ENCODE peak calls at places on chromosome 6, in four cellular contexts. F is breast epithelium, R is IMR-90, S is HCT116. W is an unnamed sample. For H3K4me1, the result is how much of the 10 kb centered on the place peaks cover.

GRCh38 chr6:124964084-124964763 is 2.0 kb downstream of the RNF217 start:
- DNase-seq in F (no peak), R (peak), S (no peak), W (no peak)

GRCh38 chr6:111870751-111871064 is 2.5 kb downstream of the FYN start:
- DNase-seq in F (no peak), R (no peak), S (no peak), W (no peak)

GRCh38 chr6:111981441-111981840 is 72.5 kb upstream of the CCN6 start:
- DNase-seq in F (no peak), R (no peak), S (no peak), W (no peak)

GRCh38 chr6:121847806-121848522 is 412.5 kb downstream of the GJA1 start:
- DNase-seq in F (no peak), R (no peak), S (no peak), W (no peak)

GRCh38 chr6:131164506-131164905 is 29.2 kb downstream of the AKAP7 start:
- DNase-seq in F (no peak), R (peak), S (no peak), W (no peak)

GRCh38 chr6:54722328-54722727 is 124.2 kb upstream of the FAM83B start:
- DNase-seq in F (no peak), R (peak), S (no peak), W (no peak)

GRCh38 chr6:69007781-69008180 is 372.7 kb downstream of the ADGRB3 start:
- DNase-seq in F (no peak), R (no peak), S (no peak), W (no peak)

GRCh38 chr6:78010130-78010529 is 357.3 kb downstream of the MEI4 start:
- DNase-seq in F (no peak), R (no peak), S (no peak), W (no peak)

GRCh38 chr6:135062735-135063134 is 8.1 kb upstream of the HBS1L start:
- DNase-seq in F (no peak), R (no peak), S (no peak), W (no peak)

GRCh38 chr6:21101694-21102093 is 491.9 kb upstream of the SOX4 start:
- DNase-seq in F (no peak), R (no peak), S (no peak), W (no peak)

GRCh38 chr6:129203190-129203900 is 320.4 kb downstream of the LAMA2 start:
- DNase-seq in F (no peak), R (no peak), S (no peak), W (no peak)

GRCh38 chr6:116884530-116884929 is 7.5 kb downstream of the RFX6 start:
- DNase-seq in F (no peak), R (no peak), S (no peak), W (no peak)

GRCh38 chr6:25050356-25050755 is 114.6 kb upstream of the RIPOR2 start:
- DNase-seq in F (no peak), R (peak), S (no peak), W (no peak)

GRCh38 chr6:94862116-94862515 is 715.2 kb upstream of the MANEA start:
- DNase-seq in F (no peak), R (no peak), S (no peak), W (no peak)

GRCh38 chr6:54085526-54085925 is 25.7 kb upstream of the MLIP start:
- DNase-seq in F (no peak), R (peak), S (no peak), W (no peak)

GRCh38 chr6:34478796-34479195 is 12.9 kb downstream of the PACSIN1 start:
- DNase-seq in F (no peak), R (no peak), S (no peak), W (no peak)

GRCh38 chr6:41367700-41368099 is 32.3 kb downstream of the NCR2 start:
- DNase-seq in F (no peak), R (peak), S (peak), W (no peak)

GRCh38 chr6:11317885-11318771 is 85.7 kb upstream of the NEDD9 start:
- DNase-seq in F (peak), R (peak), S (peak), W (no peak)

GRCh38 chr6:6699741-6700367 is 111.3 kb downstream of the LY86 start:
- DNase-seq in F (peak), R (peak), S (peak), W (peak)

GRCh38 chr6:43668151-43669028 is 19.2 kb downstream of the MRPS18A start:
- DNase-seq in F (peak), R (peak), S (peak), W (peak)

GRCh38 chr6:42313941-42314570 is 96.4 kb upstream of the MRPS10 start:
- DNase-seq in F (no peak), R (peak), S (no peak), W (no peak)

GRCh38 chr6:24255676-24256075 is 102.2 kb downstream of the DCDC2 start:
- DNase-seq in F (no peak), R (no peak), S (no peak), W (no peak)

GRCh38 chr6:130840050-130840449 is 12.8 kb downstream of the SMLR1 start:
- DNase-seq in F (no peak), R (no peak), S (no peak), W (no peak)

GRCh38 chr6:160388922-160389321 is 40.7 kb downstream of the SLC22A3 start:
- DNase-seq in F (no peak), R (no peak), S (no peak), W (no peak)

GRCh38 chr6:149373511-149373910 is 26.6 kb upstream of the SUMO4 start:
- DNase-seq in F (no peak), R (no peak), S (no peak), W (no peak)

GRCh38 chr6:19866900-19867627 is 29.9 kb downstream of the ID4 start:
- DNase-seq in F (no peak), R (peak), S (peak), W (no peak)

GRCh38 chr6:68778356-68779020 is 143.4 kb downstream of the ADGRB3 start:
- DNase-seq in F (no peak), R (peak), S (no peak), W (no peak)

GRCh38 chr6:108644252-108644651 is 83.5 kb downstream of the FOXO3 start:
- DNase-seq in F (no peak), R (no peak), S (no peak), W (no peak)

GRCh38 chr6:101391772-101392560 is 1.5 kb upstream of the GRIK2 start:
- DNase-seq in F (no peak), R (no peak), S (no peak), W (no peak)

GRCh38 chr6:26216886-26217713 is 129.9 kb downstream of the HFE start:
- DNase-seq in F (peak), R (peak), S (no peak), W (peak)

GRCh38 chr6:150409576-150410066 is 40.8 kb downstream of the IYD start:
- DNase-seq in F (no peak), R (no peak), S (no peak), W (peak)

GRCh38 chr6:65091561-65091960 is 615.5 kb downstream of the EYS start:
- DNase-seq in F (no peak), R (no peak), S (no peak), W (no peak)

GRCh38 chr6:21587925-21588811 is 5.4 kb upstream of the SOX4 start:
- DNase-seq in F (peak), R (peak), S (peak), W (peak)

DNA sequence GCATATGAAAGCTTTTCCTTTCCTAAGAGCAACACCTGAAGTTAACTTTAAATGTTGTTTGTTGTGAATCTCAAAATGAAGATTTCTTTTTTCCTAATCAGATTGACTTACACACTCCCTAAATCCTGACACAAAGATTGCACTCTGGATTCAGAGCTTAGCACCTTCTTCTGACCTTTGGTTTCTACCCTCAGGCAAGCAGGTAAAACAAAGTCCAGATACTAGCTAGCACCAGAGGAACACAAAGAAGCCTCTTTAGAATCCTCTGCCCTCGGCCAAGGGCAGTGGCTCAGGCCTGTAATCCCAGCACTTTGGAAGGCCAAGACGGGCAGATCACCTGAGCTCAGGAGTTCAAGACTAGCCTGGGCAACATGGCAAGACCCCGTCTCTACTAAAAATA is 14.5 kb downstream of the SERAC1 start:
- DNase-seq in F (no peak), R (no peak), S (no peak), W (no peak)
- H3K4me1 ChIP-seq in F (under half), R (under half), S (under half), W (under half)

GRCh38 chr6:170294813-170295518 is 4.1 kb upstream of the DLL1 start:
- DNase-seq in F (no peak), R (no peak), S (no peak), W (no peak)
- H3K4me1 ChIP-seq in F (under half), R (under half), S (under half), W (under half)

GRCh38 chr6:31728767-31729514 is at the start of gene DDAH2:
- DNase-seq in F (no peak), R (no peak), S (no peak), W (no peak)

GRCh38 chr6:31729515-31729978 is 448 bp upstream of the DDAH2 start:
- DNase-seq in F (peak), R (peak), S (peak), W (peak)

GRCh38 chr6:31732029-31732428 is 2.9 kb upstream of the DDAH2 start:
- DNase-seq in F (no peak), R (no peak), S (no peak), W (no peak)

GRCh38 chr6:31730631-31731086 is 1.6 kb upstream of the DDAH2 start:
- DNase-seq in F (no peak), R (no peak), S (no peak), W (no peak)

GRCh38 chr6:31729979-31730630 is 1.0 kb upstream of the DDAH2 start:
- DNase-seq in F (peak), R (peak), S (peak), W (peak)
- H3K4me1 ChIP-seq in F (under half), R (under half), S (under half), W (under half)

GRCh38 chr6:16851044-16851540 is 89.8 kb upstream of the ATXN1 start:
- DNase-seq in F (no peak), R (no peak), S (no peak), W (no peak)
- H3K4me1 ChIP-seq in F (under half), R (under half), S (under half), W (under half)

GRCh38 chr6:37110455-37111155 is 59.3 kb upstream of the PIM1 start:
- DNase-seq in F (no peak), R (no peak), S (no peak), W (no peak)
- H3K4me1 ChIP-seq in F (under half), R (under half), S (under half), W (under half)

DNA sequence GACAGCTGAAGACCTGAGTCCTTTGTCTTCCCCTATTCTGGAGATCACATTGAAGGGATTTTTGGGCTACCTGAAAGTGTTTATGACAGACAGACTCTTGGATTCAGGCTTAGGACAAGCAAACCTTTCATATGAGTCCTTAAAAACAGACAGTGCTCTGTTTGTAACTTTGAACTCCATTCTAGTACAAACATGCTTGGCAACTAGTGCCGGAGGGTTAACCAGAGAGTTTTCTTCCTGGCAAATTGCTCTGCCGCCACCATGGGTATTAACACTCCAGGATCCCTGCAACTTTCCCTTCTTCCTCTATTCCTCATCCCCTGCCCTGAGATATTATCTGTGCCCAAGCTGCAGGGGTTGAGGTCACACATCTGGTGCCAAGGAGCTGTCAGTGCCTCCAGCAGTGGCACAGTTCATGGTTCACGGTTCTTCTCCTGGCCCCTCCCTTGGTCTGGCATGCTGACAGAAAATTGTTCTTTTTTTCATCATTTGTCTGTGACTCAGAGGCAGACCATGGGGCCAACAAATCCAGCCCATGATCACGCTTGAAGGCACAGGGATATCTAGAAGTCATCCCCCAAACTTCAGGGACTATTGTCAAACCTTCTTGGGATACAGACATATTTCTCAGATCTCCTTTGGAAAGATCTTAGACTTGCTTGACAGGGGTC is 77.6 kb downstream of the ATXN1 start:
- DNase-seq in F (peak), R (peak), S (peak), W (no peak)
- H3K4me1 ChIP-seq in F (under half), R (under half), S (half or more), W (under half)

DNA sequence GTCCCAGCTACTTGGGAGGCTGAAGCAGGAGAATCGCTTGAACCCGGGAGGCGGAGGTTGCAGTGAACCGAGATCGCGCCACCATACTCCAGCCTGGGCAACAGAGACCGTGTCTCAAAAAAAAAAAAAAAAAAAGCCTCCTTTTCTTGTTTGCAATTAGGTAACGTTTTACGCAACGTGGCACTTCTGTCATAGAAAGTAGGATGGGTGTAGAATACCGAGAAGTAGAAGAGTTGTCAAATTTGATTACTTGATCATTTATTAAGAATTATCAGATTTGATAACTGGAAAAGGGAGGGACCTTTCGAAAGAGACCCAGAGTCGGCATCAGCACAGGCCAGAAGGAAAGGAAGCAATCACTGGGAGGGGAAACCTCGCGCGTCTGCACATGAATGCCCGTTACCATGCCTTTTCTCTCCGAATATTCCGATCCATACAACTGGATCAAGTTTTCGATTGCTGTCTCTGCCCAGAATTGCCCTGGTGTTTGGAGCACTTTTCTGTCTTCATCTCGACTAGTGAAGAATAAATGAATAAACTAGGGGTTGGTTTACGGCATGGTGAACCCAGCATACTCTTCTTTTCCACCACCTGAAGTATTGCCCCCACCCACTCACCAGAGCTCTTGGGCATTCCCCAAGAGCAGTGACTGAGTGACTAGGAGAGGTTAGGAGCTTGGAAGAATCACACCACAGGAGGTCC is 4.5 kb upstream of the TFAP2D start:
- DNase-seq in F (no peak), R (no peak), S (no peak), W (no peak)
- H3K4me1 ChIP-seq in F (under half), R (under half), S (under half), W (under half)

DNA sequence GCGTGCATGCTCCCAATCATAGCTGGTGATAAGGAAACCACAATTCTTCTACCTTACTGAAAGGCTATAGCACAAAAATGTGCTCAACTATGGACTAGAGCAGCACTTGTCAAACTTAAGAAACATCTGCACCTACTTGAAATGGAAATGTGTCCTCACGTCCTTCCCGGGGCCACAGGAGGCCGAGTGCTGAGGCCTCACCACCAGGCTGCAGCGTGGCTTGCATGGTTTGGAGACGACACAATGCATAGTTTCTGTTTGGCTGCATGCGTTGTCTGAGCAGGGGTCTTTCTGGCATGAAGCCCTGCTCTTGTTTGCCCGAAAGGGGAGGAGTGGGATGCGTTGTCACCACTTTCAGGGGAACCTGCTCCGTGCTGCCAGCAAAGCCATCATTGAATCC is 228.8 kb downstream of the TTLL2 start:
- DNase-seq in F (no peak), R (no peak), S (no peak), W (no peak)
- H3K4me1 ChIP-seq in F (under half), R (under half), S (under half), W (under half)

GRCh38 chr6:4314201-4314707 is 178.9 kb upstream of the ECI2 start:
- DNase-seq in F (no peak), R (no peak), S (no peak), W (no peak)

GRCh38 chr6:4319992-4320683 is 184.8 kb upstream of the ECI2 start:
- DNase-seq in F (no peak), R (peak), S (no peak), W (no peak)

GRCh38 chr6:4313044-4313686 is 177.8 kb upstream of the ECI2 start:
- DNase-seq in F (no peak), R (peak), S (peak), W (peak)

GRCh38 chr6:4320860-4321259 is 185.5 kb upstream of the ECI2 start:
- DNase-seq in F (no peak), R (peak), S (no peak), W (no peak)

DNA sequence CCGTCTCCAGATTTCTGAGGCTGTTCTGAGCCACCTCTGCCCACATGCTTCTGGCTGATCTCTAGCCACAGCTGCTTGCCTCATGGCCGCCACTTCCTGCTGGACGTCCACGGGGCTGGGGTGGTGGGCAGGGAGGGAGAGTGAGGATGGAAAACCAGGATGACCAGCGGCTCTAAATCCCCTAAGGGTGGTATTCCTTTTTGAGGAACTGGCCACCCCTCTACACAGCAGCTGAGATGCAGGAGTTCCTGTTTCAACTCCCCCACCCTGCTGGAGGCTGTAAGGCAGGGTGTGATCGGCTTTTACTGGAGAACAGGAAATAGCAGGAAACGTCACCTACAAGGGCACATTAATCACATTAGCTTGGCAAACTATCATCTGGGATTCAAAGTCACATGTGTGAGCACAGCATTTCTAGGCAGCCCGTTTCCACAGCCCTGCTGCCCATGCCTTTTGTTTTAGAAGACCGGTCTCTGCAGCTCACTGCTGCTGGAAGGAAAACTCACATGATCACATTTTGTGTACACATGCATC is 181.6 kb upstream of the ECI2 start:
- DNase-seq in F (no peak), R (peak), S (no peak), W (no peak)
- H3K4me1 ChIP-seq in F (under half), R (under half), S (under half), W (under half)

W was measured in pancreas.